ENCODE peak calls at places on chromosome 4, in ten cellular contexts. I is stimulated activated CD8-positive, alpha-beta memory T cell treated with anti-CD3 and anti-CD28 coated beads, Interleukin-7, amount 100 ng/mL, for 24 hours; Y is breast epithelium; V is endodermal cell; B is activated naive CD4-positive, alpha-beta T cell treated with anti-CD3 and anti-CD28 coated beads, Interleukin-2, amount 50 U/mL, for 16 hours; M is A172; D is CD4-positive, alpha-beta memory T cell; J is GM04503; F is cardiac septum; A is choroid plexus epithelial cell. S is an unnamed sample.

GRCh38 chr4:33714971-33715370 is 2529.3 kb downstream of the ARAP2 start:
- DNase-seq in I (no peak), Y (no peak), D (no peak), B (no peak), F (no peak), M (no peak), J (no peak), V (no peak), A (no peak), S (peak; percentile 13)

GRCh38 chr4:54228563-54229501 is at the start of gene PDGFRA:
- DNase-seq in F (no peak), Y (peak; percentile 60), D (no peak), B (no peak), A (peak; percentile 95), I (no peak), V (peak; percentile 53), J (peak; percentile 77), M (no peak), S (peak; percentile 91)

GRCh38 chr4:7411896-7412585 is 22.7 kb downstream of the PSAPL1 start:
- DNase-seq in D (no peak), A (no peak), Y (no peak), F (peak; percentile 67), J (no peak), V (peak; percentile 20), I (no peak), B (no peak), M (no peak), S (no peak)

GRCh38 chr4:137510866-137511265 is 21.4 kb downstream of the PCDH18 start:
- DNase-seq in A (peak; percentile 96), J (peak; percentile 95), I (no peak), V (no peak), M (peak; percentile 80), F (no peak), D (no peak), Y (no peak), B (no peak), S (peak; percentile 82)

GRCh38 chr4:85778809-85779124 is 303.8 kb downstream of the ARHGAP24 start:
- DNase-seq in Y (no peak), A (peak; percentile 62), M (no peak), F (no peak), J (no peak), I (no peak), D (no peak), V (no peak), B (no peak), S (no peak)

GRCh38 chr4:142475663-142476062 is 370.4 kb downstream of the INPP4B start:
- DNase-seq in F (no peak), V (no peak), Y (no peak), J (no peak), B (no peak), M (no peak), D (no peak), A (peak; percentile 63), I (no peak), S (no peak)

GRCh38 chr4:120066182-120066524 is 495 bp downstream of the MAD2L1 start:
- DNase-seq in B (no peak), F (no peak), V (no peak), J (no peak), I (peak; percentile 16), Y (no peak), A (no peak), M (peak; percentile 18), D (no peak), S (no peak)

GRCh38 chr4:140935259-140935658 is 179.1 kb upstream of the TBC1D9 start:
- DNase-seq in Y (no peak), J (no peak), F (no peak), I (no peak), D (no peak), B (no peak), A (no peak), M (peak; percentile 56), V (no peak), S (no peak)